ENCODE peak calls at places on chromosomes 16 and 17, in six cellular contexts. One of them, this sample, is unnamed.

GRCh38 chr16:88466175-88466862 is 13.2 kb downstream of the ZFPM1 start:
- DNase-seq in neuronal stem cell: no peak
- DNase-seq in IMR-90: no peak
- DNase-seq in mesendoderm: no peak
- DNase-seq in mesenchymal stem cell: no peak
- DNase-seq in H1: no peak
- DNase-seq in this sample: no peak

GRCh38 chr16:46688101-46688656 is 799 bp downstream of the VPS35 start:
- DNase-seq in neuronal stem cell: no peak
- DNase-seq in IMR-90: peak
- DNase-seq in mesendoderm: no peak
- DNase-seq in mesenchymal stem cell: no peak
- DNase-seq in H1: no peak
- DNase-seq in this sample: no peak

GRCh38 chr16:46883353-46883689 is 841 bp upstream of the GPT2 start:
- DNase-seq in neuronal stem cell: no peak
- DNase-seq in IMR-90: no peak
- DNase-seq in mesendoderm: no peak
- DNase-seq in mesenchymal stem cell: no peak
- DNase-seq in H1: no peak
- DNase-seq in this sample: no peak

GRCh38 chr16:84460406-84461028 is 43.9 kb downstream of the MEAK7 start:
- DNase-seq in neuronal stem cell: no peak
- DNase-seq in IMR-90: no peak
- DNase-seq in mesendoderm: no peak
- DNase-seq in mesenchymal stem cell: no peak
- DNase-seq in H1: no peak
- DNase-seq in this sample: no peak

GRCh38 chr16:54568897-54569807 is 282.6 kb upstream of the IRX3 start:
- DNase-seq in neuronal stem cell: no peak
- DNase-seq in IMR-90: no peak
- DNase-seq in mesendoderm: no peak
- DNase-seq in mesenchymal stem cell: no peak
- DNase-seq in H1: no peak
- DNase-seq in this sample: no peak

GRCh38 chr16:68083861-68084503 is 1.2 kb upstream of the NFATC3 start:
- DNase-seq in neuronal stem cell: peak
- DNase-seq in IMR-90: peak
- DNase-seq in mesendoderm: peak
- DNase-seq in mesenchymal stem cell: peak
- DNase-seq in H1: no peak
- DNase-seq in this sample: no peak

GRCh38 chr16:87721622-87722565 is 43.9 kb downstream of the KLHDC4 start:
- DNase-seq in neuronal stem cell: no peak
- DNase-seq in IMR-90: no peak
- DNase-seq in mesendoderm: no peak
- DNase-seq in mesenchymal stem cell: no peak
- DNase-seq in H1: no peak
- DNase-seq in this sample: no peak

GRCh38 chr17:61002316-61002736 is 324.7 kb downstream of the BCAS3 start:
- DNase-seq in neuronal stem cell: no peak
- DNase-seq in IMR-90: peak
- DNase-seq in mesendoderm: peak
- DNase-seq in mesenchymal stem cell: peak
- DNase-seq in H1: no peak
- DNase-seq in this sample: peak

GRCh38 chr17:41773731-41774193 is 12.7 kb downstream of the JUP start:
- DNase-seq in neuronal stem cell: no peak
- DNase-seq in IMR-90: peak
- DNase-seq in mesendoderm: no peak
- DNase-seq in mesenchymal stem cell: peak
- DNase-seq in H1: no peak
- DNase-seq in this sample: no peak

GRCh38 chr16:20871935-20872815 is 28.0 kb downstream of the DCUN1D3 start:
- DNase-seq in neuronal stem cell: no peak
- DNase-seq in IMR-90: no peak
- DNase-seq in mesendoderm: peak
- DNase-seq in mesenchymal stem cell: no peak
- DNase-seq in H1: no peak
- DNase-seq in this sample: no peak

GRCh38 chr16:20874088-20874581 is 26.0 kb downstream of the DCUN1D3 start:
- DNase-seq in neuronal stem cell: no peak
- DNase-seq in IMR-90: no peak
- DNase-seq in mesendoderm: no peak
- DNase-seq in mesenchymal stem cell: no peak
- DNase-seq in H1: no peak
- DNase-seq in this sample: no peak

GRCh38 chr16:20878682-20879147 is 21.4 kb downstream of the DCUN1D3 start:
- DNase-seq in neuronal stem cell: no peak
- DNase-seq in IMR-90: no peak
- DNase-seq in mesendoderm: no peak
- DNase-seq in mesenchymal stem cell: no peak
- DNase-seq in H1: no peak
- DNase-seq in this sample: no peak

GRCh38 chr16:20873331-20873730 is 26.8 kb downstream of the DCUN1D3 start:
- DNase-seq in neuronal stem cell: peak
- DNase-seq in IMR-90: no peak
- DNase-seq in mesendoderm: peak
- DNase-seq in mesenchymal stem cell: no peak
- DNase-seq in H1: no peak
- DNase-seq in this sample: no peak

DNA sequence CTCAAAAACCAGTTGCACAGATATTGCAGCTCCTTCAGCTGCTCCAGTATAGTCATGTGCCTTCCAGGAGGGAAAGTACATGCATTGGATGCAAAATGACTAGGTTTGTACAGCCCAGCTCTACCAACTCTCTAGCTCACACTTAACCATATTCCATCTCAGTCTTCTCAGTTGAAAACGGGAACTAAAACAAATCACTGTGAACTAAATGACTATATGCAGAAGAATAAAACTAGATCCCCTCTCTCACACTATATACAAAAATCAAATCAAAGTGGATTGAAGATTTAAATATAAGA is 24.9 kb downstream of the DCUN1D3 start:
- DNase-seq in neuronal stem cell: no peak
- DNase-seq in IMR-90: no peak
- DNase-seq in mesendoderm: no peak
- DNase-seq in mesenchymal stem cell: no peak
- DNase-seq in H1: no peak
- DNase-seq in this sample: no peak
- H3K4me3 ChIP-seq in neuronal stem cell: no peak
- H3K4me3 ChIP-seq in IMR-90: no peak
- H3K4me3 ChIP-seq in mesendoderm: no peak
- H3K4me3 ChIP-seq in mesenchymal stem cell: no peak
- H3K4me3 ChIP-seq in H1: no peak
- H3K4me3 ChIP-seq in this sample: no peak

DNA sequence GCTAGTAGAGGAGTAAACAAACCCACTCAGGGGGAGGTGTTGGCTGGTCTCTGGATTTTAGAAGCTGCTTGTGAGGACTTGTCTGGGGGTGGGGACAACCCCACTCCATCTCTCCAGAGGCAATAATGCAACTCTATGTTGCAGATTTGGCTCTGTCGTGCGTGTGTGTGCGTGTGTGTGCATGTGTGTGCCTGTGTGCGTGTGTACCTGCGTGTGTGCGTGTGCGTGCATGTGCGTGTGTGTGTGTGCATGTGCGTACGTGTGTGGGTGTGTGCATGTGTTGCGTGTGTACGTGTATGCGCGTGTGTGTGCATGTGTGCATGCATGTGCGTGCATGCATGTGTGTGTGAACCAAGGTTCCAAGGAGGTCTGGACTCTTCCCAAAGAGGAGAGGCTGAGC is 120.4 kb upstream of the LHX1 start:
- DNase-seq in neuronal stem cell: no peak
- DNase-seq in IMR-90: no peak
- DNase-seq in mesendoderm: no peak
- DNase-seq in mesenchymal stem cell: no peak
- DNase-seq in H1: no peak
- DNase-seq in this sample: no peak
- H3K23ac ChIP-seq in neuronal stem cell: peak
- H3K23ac ChIP-seq in IMR-90: no peak
- H3K23ac ChIP-seq in mesendoderm: no peak
- H3K23ac ChIP-seq in mesenchymal stem cell: no peak
- H3K23ac ChIP-seq in H1: no peak
- H3K23ac ChIP-seq in this sample: no peak

GRCh38 chr17:37543527-37544122 is 53.9 kb downstream of the DUSP14 start:
- DNase-seq in neuronal stem cell: no peak
- DNase-seq in IMR-90: no peak
- DNase-seq in mesendoderm: no peak
- DNase-seq in mesenchymal stem cell: no peak
- DNase-seq in H1: no peak
- DNase-seq in this sample: no peak
- H3K4me3 ChIP-seq in neuronal stem cell: no peak
- H3K4me3 ChIP-seq in IMR-90: no peak
- H3K4me3 ChIP-seq in mesendoderm: no peak
- H3K4me3 ChIP-seq in mesenchymal stem cell: no peak
- H3K4me3 ChIP-seq in H1: no peak
- H3K4me3 ChIP-seq in this sample: no peak

GRCh38 chr17:57092779-57093178 is 7.7 kb downstream of the AKAP1 start:
- DNase-seq in neuronal stem cell: no peak
- DNase-seq in IMR-90: no peak
- DNase-seq in mesendoderm: no peak
- DNase-seq in mesenchymal stem cell: no peak
- DNase-seq in H1: no peak
- DNase-seq in this sample: no peak
- H3K23ac ChIP-seq in neuronal stem cell: no peak
- H3K23ac ChIP-seq in IMR-90: no peak
- H3K23ac ChIP-seq in mesendoderm: no peak
- H3K23ac ChIP-seq in mesenchymal stem cell: no peak
- H3K23ac ChIP-seq in H1: no peak
- H3K23ac ChIP-seq in this sample: no peak

DNA sequence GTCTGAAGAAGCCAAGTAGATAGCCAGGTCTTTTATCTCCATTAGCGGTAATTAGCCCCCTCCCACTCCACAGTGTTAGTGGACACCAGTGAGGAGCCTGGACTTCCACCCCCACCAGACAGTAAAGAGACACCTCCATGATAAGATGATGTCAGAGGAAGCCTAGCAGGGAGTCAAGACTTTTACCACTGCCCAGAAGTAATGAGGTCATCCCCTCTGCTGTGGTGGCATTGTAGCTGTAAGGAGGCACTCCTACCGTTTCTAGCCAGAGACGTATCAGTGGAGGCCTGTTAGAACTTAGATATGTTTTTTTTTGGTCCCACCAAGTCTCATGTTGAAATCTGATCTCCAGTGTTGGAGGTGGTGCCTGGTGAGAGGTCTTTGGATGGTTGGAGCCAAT is 38.1 kb downstream of the PIK3R5 start:
- DNase-seq in neuronal stem cell: no peak
- DNase-seq in IMR-90: no peak
- DNase-seq in mesendoderm: no peak
- DNase-seq in mesenchymal stem cell: no peak
- DNase-seq in H1: no peak
- DNase-seq in this sample: no peak
- H3K4me3 ChIP-seq in neuronal stem cell: no peak
- H3K4me3 ChIP-seq in IMR-90: no peak
- H3K4me3 ChIP-seq in mesendoderm: no peak
- H3K4me3 ChIP-seq in mesenchymal stem cell: peak
- H3K4me3 ChIP-seq in H1: no peak
- H3K4me3 ChIP-seq in this sample: no peak

DNA sequence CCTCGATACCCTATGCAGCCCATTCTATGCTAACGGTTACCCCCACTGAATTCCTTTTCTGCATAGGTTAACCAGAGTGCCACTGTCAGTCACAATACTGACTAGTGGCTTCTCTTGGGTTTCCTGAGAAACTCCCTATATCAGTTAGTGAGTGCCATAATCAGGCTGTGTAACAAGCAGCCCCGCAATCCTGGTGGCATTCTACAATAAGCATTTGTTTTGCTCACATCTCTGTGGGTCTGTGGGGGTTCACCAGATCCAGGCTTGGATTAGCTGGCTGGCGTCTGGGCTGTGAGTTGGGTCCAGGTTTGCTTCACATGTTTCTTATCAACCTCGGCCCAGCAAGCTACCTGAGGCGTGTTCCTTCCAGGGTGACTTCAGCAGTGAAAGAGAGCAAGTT is 42.4 kb downstream of the TMEM235 start:
- DNase-seq in neuronal stem cell: no peak
- DNase-seq in IMR-90: no peak
- DNase-seq in mesendoderm: no peak
- DNase-seq in mesenchymal stem cell: no peak
- DNase-seq in H1: no peak
- DNase-seq in this sample: no peak
- H3K23ac ChIP-seq in neuronal stem cell: no peak
- H3K23ac ChIP-seq in IMR-90: no peak
- H3K23ac ChIP-seq in mesendoderm: no peak
- H3K23ac ChIP-seq in mesenchymal stem cell: no peak
- H3K23ac ChIP-seq in H1: no peak
- H3K23ac ChIP-seq in this sample: no peak

GRCh38 chr17:80969030-80969673 is 22.5 kb upstream of the CHMP6 start:
- DNase-seq in neuronal stem cell: no peak
- DNase-seq in IMR-90: no peak
- DNase-seq in mesendoderm: no peak
- DNase-seq in mesenchymal stem cell: no peak
- DNase-seq in H1: no peak
- DNase-seq in this sample: no peak

GRCh38 chr17:80969674-80970043 is 22.0 kb upstream of the CHMP6 start:
- DNase-seq in neuronal stem cell: no peak
- DNase-seq in IMR-90: no peak
- DNase-seq in mesendoderm: no peak
- DNase-seq in mesenchymal stem cell: no peak
- DNase-seq in H1: no peak
- DNase-seq in this sample: no peak

GRCh38 chr17:80971704-80972304 is 19.8 kb upstream of the CHMP6 start:
- DNase-seq in neuronal stem cell: no peak
- DNase-seq in IMR-90: no peak
- DNase-seq in mesendoderm: no peak
- DNase-seq in mesenchymal stem cell: no peak
- DNase-seq in H1: no peak
- DNase-seq in this sample: no peak

GRCh38 chr17:80970044-80970761 is 21.4 kb upstream of the CHMP6 start:
- DNase-seq in neuronal stem cell: no peak
- DNase-seq in IMR-90: no peak
- DNase-seq in mesendoderm: peak
- DNase-seq in mesenchymal stem cell: no peak
- DNase-seq in H1: no peak
- DNase-seq in this sample: peak

GRCh38 chr17:80970762-80971703 is 20.6 kb upstream of the CHMP6 start:
- DNase-seq in neuronal stem cell: no peak
- DNase-seq in IMR-90: no peak
- DNase-seq in mesendoderm: no peak
- DNase-seq in mesenchymal stem cell: no peak
- DNase-seq in H1: no peak
- DNase-seq in this sample: no peak
- H3K4me3 ChIP-seq in neuronal stem cell: no peak
- H3K4me3 ChIP-seq in IMR-90: no peak
- H3K4me3 ChIP-seq in mesendoderm: no peak
- H3K4me3 ChIP-seq in mesenchymal stem cell: no peak
- H3K4me3 ChIP-seq in H1: no peak
- H3K4me3 ChIP-seq in this sample: no peak